ENCODE peak calls at places on chromosomes 7 and 10, in nine cellular contexts. S, L, I, P, A, K, T, H and Y are unnamed samples.

GRCh38 chr7:140635345-140635744 is 5.3 kb downstream of the DENND2A start:
- DNase-seq in S (no peak), L (no peak), I (no peak), P (no peak), A (no peak), K (no peak), T (no peak), H (no peak), Y (no peak)

GRCh38 chr7:7354674-7355073 is 172.3 kb downstream of the C1GALT1 start:
- DNase-seq in S (no peak), L (no peak), I (no peak), P (peak; percentile 68), A (no peak), K (no peak), T (no peak), H (peak; percentile 7), Y (no peak)

GRCh38 chr10:118927317-118927716 is 102.2 kb upstream of the NANOS1 start:
- DNase-seq in S (no peak), L (no peak), I (no peak), P (peak; percentile 70), A (no peak), K (no peak), T (no peak), H (no peak), Y (no peak)

GRCh38 chr10:122419016-122419415 is 35.4 kb upstream of the ARMS2 start:
- DNase-seq in S (no peak), L (no peak), I (no peak), P (no peak), A (no peak), K (no peak), T (no peak), H (no peak), Y (no peak)

GRCh38 chr10:93026072-93026471 is 34.5 kb upstream of the CYP26C1 start:
- DNase-seq in S (no peak), L (no peak), I (no peak), P (peak; percentile 44), A (no peak), K (no peak), T (no peak), H (no peak), Y (no peak)

GRCh38 chr7:91005024-91005423 is 259.2 kb upstream of the FZD1 start:
- DNase-seq in S (no peak), L (no peak), I (no peak), P (no peak), A (no peak), K (no peak), T (no peak), H (no peak), Y (no peak)

GRCh38 chr10:80271416-80271815 is 18.0 kb downstream of the MAT1A start:
- DNase-seq in S (no peak), L (no peak), I (no peak), P (no peak), A (no peak), K (no peak), T (no peak), H (no peak), Y (no peak)

GRCh38 chr7:126840869-126841268 is 411.9 kb downstream of the GRM8 start:
- DNase-seq in S (no peak), L (no peak), I (no peak), P (peak; percentile 22), A (no peak), K (no peak), T (no peak), H (no peak), Y (no peak)

GRCh38 chr10:63760034-63760707 is 239.0 kb downstream of the REEP3 start:
- DNase-seq in S (no peak), L (no peak), I (no peak), P (no peak), A (no peak), K (no peak), T (no peak), H (no peak), Y (no peak)

GRCh38 chr7:143458263-143458662 is 15.0 kb downstream of the TAS2R60 start:
- DNase-seq in S (no peak), L (no peak), I (no peak), P (peak; percentile 74), A (no peak), K (no peak), T (no peak), H (no peak), Y (no peak)

GRCh38 chr7:152467225-152467624 is 31.4 kb upstream of the KMT2C start:
- DNase-seq in S (no peak), L (no peak), I (no peak), P (no peak), A (no peak), K (no peak), T (no peak), H (no peak), Y (no peak)

GRCh38 chr7:42939457-42940240 is 7.5 kb downstream of the MRPL32 start:
- DNase-seq in S (no peak), L (no peak), I (no peak), P (no peak), A (no peak), K (no peak), T (no peak), H (no peak), Y (no peak)

GRCh38 chr10:45505336-45505735 is 131.3 kb downstream of the ALOX5 start:
- DNase-seq in S (no peak), L (no peak), I (no peak), P (no peak), A (no peak), K (no peak), T (no peak), H (no peak), Y (no peak)

GRCh38 chr7:94420321-94420720 is 25.6 kb downstream of the COL1A2 start:
- DNase-seq in S (no peak), L (no peak), I (no peak), P (no peak), A (no peak), K (no peak), T (no peak), H (no peak), Y (no peak)

GRCh38 chr7:21251166-21251806 is 176.6 kb upstream of the SP4 start:
- DNase-seq in S (no peak), L (no peak), I (peak; percentile 62), P (no peak), A (no peak), K (no peak), T (no peak), H (no peak), Y (no peak)

GRCh38 chr7:21261627-21262564 is 166.0 kb upstream of the SP4 start:
- DNase-seq in S (peak; percentile 6), L (peak; percentile 21), I (peak; percentile 42), P (peak; percentile 37), A (peak; percentile 17), K (no peak), T (peak; percentile 14), H (no peak), Y (peak; percentile 52)

GRCh38 chr7:21260939-21261338 is 166.9 kb upstream of the SP4 start:
- DNase-seq in S (no peak), L (no peak), I (no peak), P (no peak), A (no peak), K (no peak), T (no peak), H (no peak), Y (no peak)

GRCh38 chr7:21253740-21254687 is 173.9 kb upstream of the SP4 start:
- DNase-seq in S (peak; percentile 26), L (peak; percentile 34), I (peak; percentile 84), P (peak; percentile 65), A (peak; percentile 23), K (peak; percentile 61), T (peak; percentile 29), H (peak; percentile 41), Y (peak; percentile 76)

GRCh38 chr7:21256310-21256877 is 171.5 kb upstream of the SP4 start:
- DNase-seq in S (peak; percentile 41), L (no peak), I (peak; percentile 68), P (peak; percentile 49), A (no peak), K (peak; percentile 17), T (peak; percentile 2), H (no peak), Y (peak; percentile 16)
- TF ChIP-seq CTCF in S (peak; percentile 22), L (no peak), I (no peak), P (peak; percentile 30), A (peak; percentile 55), K (no peak), T (peak; percentile 54), H (peak; percentile 34), Y (peak; percentile 80)

GRCh38 chr7:40865441-40866233 is 730.8 kb downstream of the SUGCT start:
- DNase-seq in S (no peak), L (no peak), I (no peak), P (no peak), A (no peak), K (no peak), T (no peak), H (no peak), Y (no peak)

GRCh38 chr7:40870108-40870507 is 735.3 kb downstream of the SUGCT start:
- DNase-seq in S (no peak), L (no peak), I (no peak), P (no peak), A (no peak), K (no peak), T (no peak), H (no peak), Y (no peak)

GRCh38 chr7:40866601-40867000 is 731.8 kb downstream of the SUGCT start:
- DNase-seq in S (no peak), L (no peak), I (no peak), P (no peak), A (no peak), K (no peak), T (no peak), H (no peak), Y (no peak)
- TF ChIP-seq CTCF in S (peak; percentile 46), L (no peak), I (no peak), P (no peak), A (peak; percentile 16), K (no peak), T (no peak), H (no peak), Y (no peak)

DNA sequence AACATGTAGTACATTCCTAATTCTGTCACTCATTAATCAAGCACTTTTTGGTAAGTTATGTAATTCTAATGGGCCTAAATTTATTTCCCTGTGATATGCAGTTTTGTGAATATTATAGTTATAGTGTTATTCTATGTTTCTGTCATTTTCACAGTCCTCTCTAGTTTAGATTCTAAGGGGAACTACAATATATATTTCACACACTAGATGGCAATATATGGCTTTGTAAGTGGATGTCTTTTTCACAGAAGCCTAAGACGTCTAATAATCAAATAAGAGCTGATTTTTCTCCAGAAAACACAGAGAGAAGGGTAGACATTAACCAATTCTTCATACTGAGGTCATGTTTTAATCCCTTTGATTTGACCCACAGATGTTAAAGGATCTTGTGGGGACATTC is 18.0 kb downstream of the RNLS start:
- DNase-seq in S (peak; percentile 19), L (no peak), I (no peak), P (peak; percentile 51), A (no peak), K (no peak), T (no peak), H (no peak), Y (no peak)
- TF ChIP-seq CTCF in S (peak; percentile 7), L (peak; percentile 14), I (no peak), P (no peak), A (peak; percentile 42), K (no peak), T (peak; percentile 41), H (peak; percentile 27), Y (no peak)

DNA sequence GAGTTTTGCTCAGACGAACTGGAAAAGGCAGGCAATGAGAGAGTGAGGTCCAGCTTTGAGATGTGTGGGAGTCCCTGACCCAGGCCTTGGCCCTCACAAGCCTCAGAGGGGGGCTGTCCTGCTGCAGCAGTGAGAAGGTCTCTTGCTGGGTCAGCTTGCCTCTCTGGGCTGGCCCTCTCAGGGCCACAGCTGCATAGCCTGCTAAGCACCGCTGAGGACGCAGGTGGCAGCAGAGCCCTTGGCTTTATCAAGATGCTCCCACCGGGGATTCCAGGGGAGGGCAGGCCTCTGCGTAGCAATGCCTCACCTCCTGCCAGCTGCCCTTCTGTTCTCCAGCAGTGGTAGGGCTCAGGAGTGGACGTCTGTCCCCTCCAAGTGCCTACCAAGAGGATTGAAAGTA is 128.7 kb downstream of the COBL start:
- DNase-seq in S (no peak), L (no peak), I (no peak), P (peak; percentile 4), A (peak; percentile 38), K (no peak), T (no peak), H (no peak), Y (peak; percentile 60)
- TF ChIP-seq CTCF in S (peak; percentile 33), L (no peak), I (no peak), P (peak; percentile 10), A (peak; percentile 21), K (no peak), T (peak; percentile 39), H (peak; percentile 34), Y (no peak)